ENCODE peak calls at places on chromosome 11, in seven cellular contexts. One of them, this sample, is unnamed.

GRCh38 chr11:12160680-12161079 is 50.3 kb downstream of the MICAL2 start:
- DNase-seq in CD8-positive, alpha-beta T cell: no peak
- DNase-seq in stimulated activated CD8-positive, alpha-beta memory T cell treated with anti-CD3 and anti-CD28 coated beads, Interleukin-4, amount 100 ng/mL, for 24 hours: no peak
- DNase-seq in Calu3: no peak
- DNase-seq in HT1080: no peak
- DNase-seq in ACHN: no peak
- DNase-seq in dorsolateral prefrontal cortex: no peak
- DNase-seq in this sample: no peak

GRCh38 chr11:9075441-9076000 is 15.9 kb downstream of the SCUBE2 start:
- DNase-seq in stimulated activated CD8-positive, alpha-beta memory T cell treated with anti-CD3 and anti-CD28 coated beads, Interleukin-4, amount 100 ng/mL, for 24 hours: no peak
- DNase-seq in HT1080: no peak
- DNase-seq in CD8-positive, alpha-beta T cell: no peak
- DNase-seq in ACHN: no peak
- DNase-seq in Calu3: no peak
- DNase-seq in dorsolateral prefrontal cortex: no peak
- DNase-seq in this sample: no peak

GRCh38 chr11:123357990-123358827 is 71.9 kb upstream of the GRAMD1B start:
- DNase-seq in stimulated activated CD8-positive, alpha-beta memory T cell treated with anti-CD3 and anti-CD28 coated beads, Interleukin-4, amount 100 ng/mL, for 24 hours: no peak
- DNase-seq in Calu3: no peak
- DNase-seq in ACHN: no peak
- DNase-seq in dorsolateral prefrontal cortex: peak; percentile 43
- DNase-seq in CD8-positive, alpha-beta T cell: no peak
- DNase-seq in HT1080: peak; percentile 18
- DNase-seq in this sample: no peak

GRCh38 chr11:128458316-128458715 is 129.0 kb downstream of the ETS1 start:
- DNase-seq in stimulated activated CD8-positive, alpha-beta memory T cell treated with anti-CD3 and anti-CD28 coated beads, Interleukin-4, amount 100 ng/mL, for 24 hours: no peak
- DNase-seq in ACHN: peak; percentile 30
- DNase-seq in Calu3: no peak
- DNase-seq in CD8-positive, alpha-beta T cell: no peak
- DNase-seq in dorsolateral prefrontal cortex: no peak
- DNase-seq in HT1080: peak; percentile 89
- DNase-seq in this sample: peak; percentile 83

GRCh38 chr11:65947603-65948125 is 2.4 kb downstream of the TSGA10IP start:
- DNase-seq in dorsolateral prefrontal cortex: no peak
- DNase-seq in HT1080: no peak
- DNase-seq in stimulated activated CD8-positive, alpha-beta memory T cell treated with anti-CD3 and anti-CD28 coated beads, Interleukin-4, amount 100 ng/mL, for 24 hours: no peak
- DNase-seq in Calu3: no peak
- DNase-seq in CD8-positive, alpha-beta T cell: no peak
- DNase-seq in ACHN: no peak
- DNase-seq in this sample: no peak

GRCh38 chr11:21634491-21634890 is 558.4 kb upstream of the ANO5 start:
- DNase-seq in stimulated activated CD8-positive, alpha-beta memory T cell treated with anti-CD3 and anti-CD28 coated beads, Interleukin-4, amount 100 ng/mL, for 24 hours: no peak
- DNase-seq in Calu3: no peak
- DNase-seq in HT1080: no peak
- DNase-seq in ACHN: no peak
- DNase-seq in CD8-positive, alpha-beta T cell: no peak
- DNase-seq in dorsolateral prefrontal cortex: no peak
- DNase-seq in this sample: no peak

GRCh38 chr11:95456704-95457491 is 225.9 kb upstream of the SESN3 start:
- DNase-seq in HT1080: peak; percentile 56
- DNase-seq in dorsolateral prefrontal cortex: no peak
- DNase-seq in Calu3: no peak
- DNase-seq in CD8-positive, alpha-beta T cell: no peak
- DNase-seq in stimulated activated CD8-positive, alpha-beta memory T cell treated with anti-CD3 and anti-CD28 coated beads, Interleukin-4, amount 100 ng/mL, for 24 hours: no peak
- DNase-seq in ACHN: no peak
- DNase-seq in this sample: no peak

GRCh38 chr11:120912504-120912903 is 111.4 kb upstream of the TBCEL start:
- DNase-seq in Calu3: no peak
- DNase-seq in ACHN: peak; percentile 48
- DNase-seq in HT1080: no peak
- DNase-seq in CD8-positive, alpha-beta T cell: no peak
- DNase-seq in dorsolateral prefrontal cortex: no peak
- DNase-seq in stimulated activated CD8-positive, alpha-beta memory T cell treated with anti-CD3 and anti-CD28 coated beads, Interleukin-4, amount 100 ng/mL, for 24 hours: no peak
- DNase-seq in this sample: peak; percentile 18

GRCh38 chr11:17812286-17813187 is 78.0 kb downstream of the KCNC1 start:
- DNase-seq in Calu3: no peak
- DNase-seq in HT1080: no peak
- DNase-seq in ACHN: no peak
- DNase-seq in dorsolateral prefrontal cortex: no peak
- DNase-seq in stimulated activated CD8-positive, alpha-beta memory T cell treated with anti-CD3 and anti-CD28 coated beads, Interleukin-4, amount 100 ng/mL, for 24 hours: no peak
- DNase-seq in CD8-positive, alpha-beta T cell: no peak
- DNase-seq in this sample: no peak

This sample was measured in non-pigmented ciliary epithelial cell.